ENCODE peak calls at places on chromosome 18, in seven cellular contexts. One of them, this sample, is unnamed.

GRCh38 chr18:48888681-48889080 is 62.1 kb downstream of the SMAD7 start:
- DNase-seq in neuronal stem cell: no peak
- DNase-seq in gastrocnemius medialis: no peak
- DNase-seq in neural crest cell: no peak
- DNase-seq in astrocyte: no peak
- DNase-seq in PC-3: no peak
- DNase-seq in HS-27A: no peak
- DNase-seq in this sample: no peak

GRCh38 chr18:63604791-63605567 is 17.8 kb downstream of the SERPINB13 start:
- DNase-seq in gastrocnemius medialis: no peak
- DNase-seq in HS-27A: no peak
- DNase-seq in neuronal stem cell: no peak
- DNase-seq in neural crest cell: no peak
- DNase-seq in astrocyte: peak; percentile 13
- DNase-seq in PC-3: peak; percentile 94
- DNase-seq in this sample: peak; percentile 75

GRCh38 chr18:68735498-68736343 is 20.8 kb upstream of the TMX3 start:
- DNase-seq in gastrocnemius medialis: no peak
- DNase-seq in neuronal stem cell: peak; percentile 35
- DNase-seq in astrocyte: peak; percentile 50
- DNase-seq in HS-27A: no peak
- DNase-seq in PC-3: peak; percentile 66
- DNase-seq in neural crest cell: no peak
- DNase-seq in this sample: no peak

GRCh38 chr18:24518596-24518995 is 58.2 kb downstream of the HRH4 start:
- DNase-seq in neuronal stem cell: no peak
- DNase-seq in gastrocnemius medialis: no peak
- DNase-seq in HS-27A: no peak
- DNase-seq in PC-3: no peak
- DNase-seq in neural crest cell: no peak
- DNase-seq in astrocyte: no peak
- DNase-seq in this sample: no peak

GRCh38 chr18:56727399-56727798 is 76.2 kb downstream of the WDR7 start:
- DNase-seq in neuronal stem cell: no peak
- DNase-seq in PC-3: no peak
- DNase-seq in HS-27A: no peak
- DNase-seq in astrocyte: no peak
- DNase-seq in gastrocnemius medialis: no peak
- DNase-seq in neural crest cell: no peak
- DNase-seq in this sample: no peak

GRCh38 chr18:40157120-40157519 is 1797.9 kb upstream of the PIK3C3 start:
- DNase-seq in gastrocnemius medialis: no peak
- DNase-seq in neural crest cell: no peak
- DNase-seq in neuronal stem cell: no peak
- DNase-seq in HS-27A: no peak
- DNase-seq in astrocyte: no peak
- DNase-seq in PC-3: no peak
- DNase-seq in this sample: no peak

GRCh38 chr18:55338955-55339662 is 248.9 kb downstream of the TCF4 start:
- DNase-seq in gastrocnemius medialis: no peak
- DNase-seq in PC-3: no peak
- DNase-seq in HS-27A: no peak
- DNase-seq in neuronal stem cell: no peak
- DNase-seq in astrocyte: peak; percentile 39
- DNase-seq in neural crest cell: no peak
- DNase-seq in this sample: no peak

GRCh38 chr18:10851824-10852225 is 297.5 kb downstream of the PIEZO2 start:
- DNase-seq in neuronal stem cell: peak; percentile 35
- DNase-seq in neural crest cell: no peak
- DNase-seq in HS-27A: peak; percentile 49
- DNase-seq in gastrocnemius medialis: no peak
- DNase-seq in astrocyte: peak; percentile 31
- DNase-seq in PC-3: peak; percentile 75
- DNase-seq in this sample: no peak

GRCh38 chr18:22451796-22452195 is 34.1 kb upstream of the CTAGE1 start:
- DNase-seq in gastrocnemius medialis: no peak
- DNase-seq in neuronal stem cell: peak; percentile 29
- DNase-seq in HS-27A: no peak
- DNase-seq in PC-3: no peak
- DNase-seq in astrocyte: no peak
- DNase-seq in neural crest cell: no peak
- DNase-seq in this sample: no peak

GRCh38 chr18:13235981-13236380 is 17.4 kb downstream of the LDLRAD4 start:
- DNase-seq in neural crest cell: no peak
- DNase-seq in gastrocnemius medialis: no peak
- DNase-seq in astrocyte: no peak
- DNase-seq in neuronal stem cell: no peak
- DNase-seq in PC-3: no peak
- DNase-seq in HS-27A: no peak
- DNase-seq in this sample: no peak

GRCh38 chr18:37375181-37375580 is 190.4 kb downstream of the CELF4 start:
- DNase-seq in PC-3: no peak
- DNase-seq in astrocyte: no peak
- DNase-seq in gastrocnemius medialis: no peak
- DNase-seq in neuronal stem cell: no peak
- DNase-seq in HS-27A: no peak
- DNase-seq in neural crest cell: no peak
- DNase-seq in this sample: no peak

GRCh38 chr18:3015203-3015590 is 2.3 kb upstream of the LPIN2 start:
- DNase-seq in astrocyte: peak; percentile 66
- DNase-seq in HS-27A: peak; percentile 52
- DNase-seq in neuronal stem cell: no peak
- DNase-seq in gastrocnemius medialis: no peak
- DNase-seq in PC-3: peak; percentile 89
- DNase-seq in neural crest cell: no peak
- DNase-seq in this sample: no peak

GRCh38 chr18:48720655-48721025 is 181.8 kb downstream of the CTIF start:
- DNase-seq in neural crest cell: no peak
- DNase-seq in neuronal stem cell: no peak
- DNase-seq in HS-27A: no peak
- DNase-seq in PC-3: no peak
- DNase-seq in gastrocnemius medialis: no peak
- DNase-seq in astrocyte: no peak
- DNase-seq in this sample: no peak